ENCODE peak calls at places on chromosome 2, in five cellular contexts. X is sigmoid colon, Y is heart left ventricle, W is A549, G is uterus. A is an unnamed sample.
A peak's percentile ranks its signal among the peaks of the same experiment; 100 is the strongest.

GRCh38 chr2:103823847-103824246 is 1030.1 kb upstream of the POU3F3 start:
- DNase-seq in W (no peak), G (no peak), X (no peak), Y (no peak), A (no peak)

GRCh38 chr2:188979119-188979729 is 5.1 kb downstream of the COL3A1 start:
- DNase-seq in Y (no peak), G (no peak), X (no peak), W (no peak), A (no peak)

GRCh38 chr2:38076710-38077430 is 919 bp upstream of the CYP1B1 start:
- DNase-seq in Y (peak; percentile 89), G (peak; percentile 82), W (peak; percentile 93), X (peak; percentile 88), A (peak; percentile 89)

GRCh38 chr2:142874293-142874814 is 3.1 kb upstream of the KYNU start:
- DNase-seq in W (peak; percentile 98), X (no peak), G (peak; percentile 23), Y (no peak), A (peak; percentile 75)

GRCh38 chr2:64685430-64685829 is 31.7 kb upstream of the SERTAD2 start:
- DNase-seq in G (no peak), Y (no peak), W (peak; percentile 26), X (no peak), A (no peak)

GRCh38 chr2:56654936-56655335 is 471.1 kb downstream of the CCDC85A start:
- DNase-seq in X (no peak), W (no peak), G (no peak), Y (no peak), A (no peak)

GRCh38 chr2:137857871-137858270 is 106.4 kb upstream of the HNMT start:
- DNase-seq in Y (no peak), W (no peak), G (no peak), X (no peak), A (no peak)

GRCh38 chr2:22903616-22904015 is 481.4 kb upstream of the KLHL29 start:
- DNase-seq in Y (no peak), G (no peak), X (no peak), W (no peak), A (no peak)

GRCh38 chr2:204491528-204491927 is 53.7 kb upstream of the PARD3B start:
- DNase-seq in Y (no peak), W (no peak), X (no peak), G (no peak), A (no peak)

GRCh38 chr2:64402876-64403275 is 51.1 kb upstream of the LGALSL start:
- DNase-seq in Y (no peak), W (no peak), G (peak; percentile 23), X (no peak), A (no peak)

GRCh38 chr2:55616509-55617159 is 788 bp downstream of the PPP4R3B start:
- DNase-seq in W (peak; percentile 62), X (no peak), Y (no peak), G (no peak), A (no peak)

GRCh38 chr2:225274751-225275150 is 124.8 kb upstream of the NYAP2 start:
- DNase-seq in G (no peak), W (peak; percentile 13), Y (no peak), X (no peak), A (no peak)

GRCh38 chr2:223469270-223470057 is 132.7 kb downstream of the SCG2 start:
- DNase-seq in W (peak; percentile 54), X (peak; percentile 78), Y (peak; percentile 77), G (peak; percentile 67), A (peak; percentile 81)

GRCh38 chr2:237391140-237391539 is 22.8 kb downstream of the COL6A3 start:
- DNase-seq in G (no peak), W (no peak), Y (no peak), X (no peak), A (no peak)

GRCh38 chr2:163953390-163953907 is 217.6 kb upstream of the FIGN start:
- DNase-seq in X (no peak), G (no peak), Y (no peak), W (peak; percentile 6), A (no peak)

GRCh38 chr2:101152195-101153076 is 1.3 kb upstream of the TBC1D8 start:
- DNase-seq in Y (no peak), W (peak; percentile 79), X (no peak), G (peak; percentile 72), A (no peak)

GRCh38 chr2:61889212-61889956 is 928 bp upstream of the CCT4 start:
- DNase-seq in Y (no peak), G (peak; percentile 34), X (peak; percentile 67), W (no peak), A (peak; percentile 65)

GRCh38 chr2:23445450-23445868 is 60.5 kb downstream of the KLHL29 start:
- DNase-seq in Y (no peak), G (no peak), X (no peak), W (no peak), A (no peak)

GRCh38 chr2:69466728-69467127 is 29.5 kb upstream of the NFU1 start:
- DNase-seq in Y (no peak), G (no peak), W (no peak), X (no peak), A (no peak)

GRCh38 chr2:215435261-215435808 is 533 bp downstream of the FN1 start:
- DNase-seq in G (peak; percentile 55), X (peak; percentile 79), Y (peak; percentile 71), W (peak; percentile 24), A (no peak)

GRCh38 chr2:215419113-215419512 is 16.8 kb downstream of the FN1 start:
- DNase-seq in W (peak; percentile 32), Y (no peak), X (no peak), G (no peak), A (no peak)

GRCh38 chr2:127673304-127674069 is 1.8 kb downstream of the LIMS2 start:
- DNase-seq in Y (no peak), G (peak; percentile 26), W (no peak), X (peak; percentile 69), A (no peak)

GRCh38 chr2:89763254-89763580 is 1071.7 kb downstream of the RPIA start:
- DNase-seq in Y (peak; percentile 70), W (peak; percentile 7), X (peak; percentile 65), G (peak; percentile 19), A (peak; percentile 59)

GRCh38 chr2:177211148-177211547 is 1.4 kb upstream of the HNRNPA3 start:
- DNase-seq in G (no peak), X (no peak), W (no peak), Y (no peak), A (no peak)

GRCh38 chr2:59150430-59150829 is 909.3 kb upstream of the FANCL start:
- DNase-seq in G (no peak), X (no peak), Y (no peak), W (no peak), A (no peak)

DNA sequence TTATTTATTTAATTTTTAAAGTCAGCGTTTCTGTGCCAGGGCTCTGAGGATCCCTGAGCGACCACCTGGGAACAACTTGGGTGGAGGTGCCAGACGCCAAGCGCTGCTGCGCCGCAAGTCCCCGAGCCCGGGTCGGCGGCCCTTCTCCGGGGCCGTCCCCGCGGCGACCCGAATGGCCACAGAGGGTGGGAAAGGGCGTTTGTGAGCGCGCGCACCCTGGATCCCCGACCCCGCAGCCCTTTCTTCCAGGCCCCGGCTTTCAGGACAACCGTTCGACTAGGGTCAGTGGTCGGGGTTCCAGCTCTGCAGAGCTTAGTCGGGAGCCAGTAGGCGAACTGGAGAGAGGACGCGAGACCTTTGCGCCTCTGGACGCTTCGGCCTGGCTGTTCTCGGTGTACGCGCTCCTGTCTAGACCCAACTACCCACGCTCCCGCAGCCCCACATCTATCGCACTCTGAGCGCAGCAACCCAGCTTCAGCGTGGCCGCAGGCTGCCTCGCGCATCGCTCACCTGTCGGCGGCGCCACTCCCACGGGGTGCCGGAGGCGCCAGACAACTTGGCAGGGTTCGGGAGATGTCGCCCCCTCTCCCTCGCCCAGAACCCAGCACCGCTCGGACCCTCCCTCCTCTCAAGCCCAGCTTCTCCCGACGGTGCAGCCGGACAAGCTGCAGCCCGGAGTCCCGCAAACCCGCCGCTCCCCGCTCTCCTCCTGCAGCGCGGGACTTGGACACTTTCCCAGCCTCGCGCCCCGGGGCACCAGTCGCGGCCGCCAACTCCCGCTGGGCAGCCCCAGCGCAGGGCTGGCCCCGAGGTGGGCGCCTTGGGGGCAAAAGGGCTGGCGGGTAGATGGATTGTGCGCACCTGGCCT is 785 bp downstream of the LYPD1 start:
- DNase-seq in W (peak; percentile 30), X (no peak), G (no peak), Y (no peak), A (no peak)
- H3K4me3 ChIP-seq in W (peak overlapping the region; percentile 60), X (peak overlapping the region; percentile 39), G (peak overlapping the region; percentile 23), Y (peak overlapping the region; percentile 54), A (peak overlapping the region; percentile 48)

DNA sequence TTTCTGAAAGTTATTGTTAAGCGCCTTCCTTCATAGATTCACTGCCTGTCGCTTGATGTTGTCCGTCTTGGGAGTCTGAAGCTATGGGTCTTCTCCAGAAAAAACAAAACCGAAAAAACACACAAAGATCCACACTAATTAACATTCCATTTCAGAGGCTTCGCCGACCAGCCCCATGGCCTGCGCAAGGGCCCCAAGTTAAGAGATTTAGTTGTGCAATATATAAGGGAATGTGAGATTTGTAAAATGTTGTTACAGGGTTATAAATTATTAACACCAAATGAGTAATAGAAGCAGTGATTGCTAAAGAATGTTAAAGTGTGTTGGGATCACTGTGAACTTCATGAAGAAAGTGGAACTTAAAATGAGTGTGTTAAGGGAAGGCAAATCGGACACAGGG is 827 bp downstream of the CFAP221 start:
- DNase-seq in Y (no peak), G (no peak), W (no peak), X (no peak), A (no peak)
- TF ChIP-seq POLR2A in Y (no peak), G (no peak), W (no peak), X (no peak), A (no peak)

DNA sequence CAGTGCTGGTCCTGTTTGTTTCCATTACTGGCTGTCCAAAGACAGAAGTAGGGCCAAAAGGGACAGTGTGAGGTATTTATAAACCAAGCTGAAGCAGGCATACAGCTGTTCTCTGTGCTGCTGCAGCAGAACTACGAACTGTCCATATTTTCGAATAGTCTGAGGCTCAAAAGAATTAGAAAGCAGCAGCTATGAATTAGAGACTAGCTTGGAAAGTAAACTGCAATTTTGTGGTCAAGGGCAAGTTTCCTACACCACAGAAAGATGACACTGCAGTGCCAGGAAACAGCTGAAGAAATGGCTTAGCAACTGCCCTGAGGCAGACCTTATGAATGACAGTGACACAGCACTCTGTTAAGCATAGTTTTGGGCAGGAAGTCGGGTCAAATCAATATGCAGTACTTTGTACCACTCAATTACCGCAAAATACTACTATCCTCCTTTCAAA is 125.3 kb downstream of the TMEM131 start:
- DNase-seq in X (no peak), W (peak; percentile 41), G (no peak), Y (no peak), A (no peak)
- H3K4me3 ChIP-seq in X (no peak overlapping the region), W (no peak overlapping the region), G (no peak overlapping the region), Y (no peak overlapping the region), A (no peak overlapping the region)

DNA sequence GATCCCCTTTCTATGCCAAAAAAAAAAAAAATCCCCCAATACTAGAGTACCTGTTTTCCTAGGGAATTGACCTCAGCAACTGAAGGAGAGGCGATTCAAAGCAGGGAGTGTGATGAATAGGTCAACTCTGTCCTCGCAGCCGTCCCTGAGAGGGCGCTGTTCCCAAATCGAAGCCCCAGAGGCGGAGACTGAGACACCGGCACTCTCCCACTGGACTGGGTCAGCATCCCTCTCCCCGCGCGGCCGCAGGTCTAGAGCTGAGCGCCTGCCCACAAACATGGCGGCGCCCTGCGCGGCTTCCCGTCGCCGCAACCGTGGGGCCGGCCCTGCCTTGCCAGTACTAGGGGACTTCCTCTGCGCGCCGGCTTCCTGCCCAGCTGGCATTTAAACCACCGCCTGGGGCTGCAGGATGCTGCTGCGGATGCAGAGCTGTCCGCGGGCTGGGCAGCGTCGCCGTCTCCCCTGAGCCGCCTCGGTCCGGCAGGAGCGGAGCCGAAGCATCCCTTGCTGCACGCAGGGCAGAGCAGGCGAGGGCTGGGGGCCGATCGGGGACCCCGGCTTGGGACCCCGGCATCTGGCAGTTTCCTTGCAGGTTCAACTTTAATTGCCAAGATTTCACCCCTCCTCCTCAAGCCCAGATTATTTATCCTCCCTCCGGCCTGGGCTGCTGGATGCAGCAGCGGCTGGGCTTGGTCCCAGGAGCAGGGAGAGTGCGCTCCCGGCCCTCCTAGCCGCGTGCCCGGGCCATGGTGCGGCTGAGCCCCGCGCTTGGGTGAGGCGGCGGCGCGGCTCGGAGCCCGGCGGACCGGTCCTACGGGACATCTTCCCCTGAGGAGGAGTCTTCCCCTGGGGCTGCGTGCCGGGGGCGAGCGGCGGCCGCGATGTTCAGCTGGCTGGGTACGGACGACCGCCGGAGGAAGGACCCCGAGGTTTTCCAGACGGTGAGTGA is at the start of gene EHD3:
- DNase-seq in W (peak; percentile 93), Y (peak; percentile 95), G (peak; percentile 81), X (peak; percentile 91), A (peak; percentile 89)
- TF ChIP-seq POLR2A in W (peak; percentile 88), Y (peak; percentile 51), G (peak; percentile 24), X (no peak), A (no peak)